ENCODE peak calls at places on chromosomes 7 and 10, in seven cellular contexts. One of them, this sample, is unnamed.

GRCh38 chr10:24350111-24350921 is 141.4 kb downstream of the KIAA1217 start:
- DNase-seq in A549: no peak
- DNase-seq in upper lobe of right lung: no peak
- DNase-seq in GM06990: no peak
- DNase-seq in CD8-positive, alpha-beta T cell: no peak
- DNase-seq in hepatocyte: no peak
- DNase-seq in endothelial cell of umbilical vein: no peak
- DNase-seq in this sample: peak

GRCh38 chr7:80563561-80564327 is 51.9 kb upstream of the GNAT3 start:
- DNase-seq in A549: no peak
- DNase-seq in upper lobe of right lung: no peak
- DNase-seq in GM06990: no peak
- DNase-seq in CD8-positive, alpha-beta T cell: no peak
- DNase-seq in hepatocyte: no peak
- DNase-seq in endothelial cell of umbilical vein: no peak
- DNase-seq in this sample: no peak

GRCh38 chr10:73899401-73899780 is 11.5 kb upstream of the PLAU start:
- DNase-seq in A549: no peak
- DNase-seq in upper lobe of right lung: no peak
- DNase-seq in GM06990: no peak
- DNase-seq in CD8-positive, alpha-beta T cell: no peak
- DNase-seq in hepatocyte: peak
- DNase-seq in endothelial cell of umbilical vein: peak
- DNase-seq in this sample: peak

GRCh38 chr7:135759537-135759936 is 10.9 kb upstream of the FAM180A start:
- DNase-seq in A549: no peak
- DNase-seq in upper lobe of right lung: no peak
- DNase-seq in GM06990: no peak
- DNase-seq in CD8-positive, alpha-beta T cell: no peak
- DNase-seq in hepatocyte: peak
- DNase-seq in endothelial cell of umbilical vein: no peak
- DNase-seq in this sample: no peak

GRCh38 chr7:127578711-127579275 is 6.6 kb downstream of the GCC1 start:
- DNase-seq in A549: no peak
- DNase-seq in upper lobe of right lung: no peak
- DNase-seq in GM06990: no peak
- DNase-seq in CD8-positive, alpha-beta T cell: no peak
- DNase-seq in hepatocyte: no peak
- DNase-seq in endothelial cell of umbilical vein: no peak
- DNase-seq in this sample: no peak

GRCh38 chr10:14953452-14954000 is 370 bp downstream of the DCLRE1C start:
- DNase-seq in A549: peak
- DNase-seq in upper lobe of right lung: no peak
- DNase-seq in GM06990: peak
- DNase-seq in CD8-positive, alpha-beta T cell: peak
- DNase-seq in hepatocyte: peak
- DNase-seq in endothelial cell of umbilical vein: peak
- DNase-seq in this sample: peak

GRCh38 chr10:2610946-2611345 is 456.4 kb upstream of the PFKP start:
- DNase-seq in A549: no peak
- DNase-seq in upper lobe of right lung: no peak
- DNase-seq in GM06990: no peak
- DNase-seq in CD8-positive, alpha-beta T cell: no peak
- DNase-seq in hepatocyte: no peak
- DNase-seq in endothelial cell of umbilical vein: no peak
- DNase-seq in this sample: no peak

GRCh38 chr10:62610649-62611229 is 193.8 kb upstream of the ADO start:
- DNase-seq in A549: peak
- DNase-seq in upper lobe of right lung: peak
- DNase-seq in GM06990: peak
- DNase-seq in CD8-positive, alpha-beta T cell: peak
- DNase-seq in hepatocyte: peak
- DNase-seq in endothelial cell of umbilical vein: peak
- DNase-seq in this sample: no peak

GRCh38 chr7:129468547-129468946 is 33.8 kb upstream of the SMKR1 start:
- DNase-seq in A549: no peak
- DNase-seq in upper lobe of right lung: no peak
- DNase-seq in GM06990: peak
- DNase-seq in CD8-positive, alpha-beta T cell: no peak
- DNase-seq in hepatocyte: no peak
- DNase-seq in endothelial cell of umbilical vein: no peak
- DNase-seq in this sample: no peak

GRCh38 chr7:127751723-127752448 is 99.9 kb downstream of the SND1 start:
- DNase-seq in A549: no peak
- DNase-seq in upper lobe of right lung: no peak
- DNase-seq in GM06990: no peak
- DNase-seq in CD8-positive, alpha-beta T cell: no peak
- DNase-seq in hepatocyte: no peak
- DNase-seq in endothelial cell of umbilical vein: no peak
- DNase-seq in this sample: peak

GRCh38 chr10:72083234-72084093 is 4.9 kb downstream of the SPOCK2 start:
- DNase-seq in A549: no peak
- DNase-seq in upper lobe of right lung: no peak
- DNase-seq in GM06990: no peak
- DNase-seq in CD8-positive, alpha-beta T cell: no peak
- DNase-seq in hepatocyte: no peak
- DNase-seq in endothelial cell of umbilical vein: no peak
- DNase-seq in this sample: no peak

GRCh38 chr10:74418285-74418872 is 267.4 kb downstream of the ADK start:
- DNase-seq in A549: no peak
- DNase-seq in upper lobe of right lung: no peak
- DNase-seq in GM06990: no peak
- DNase-seq in CD8-positive, alpha-beta T cell: no peak
- DNase-seq in hepatocyte: peak
- DNase-seq in endothelial cell of umbilical vein: peak
- DNase-seq in this sample: no peak

GRCh38 chr7:92830047-92830446 is 6.3 kb downstream of the CDK6 start:
- DNase-seq in A549: no peak
- DNase-seq in upper lobe of right lung: no peak
- DNase-seq in GM06990: no peak
- DNase-seq in CD8-positive, alpha-beta T cell: no peak
- DNase-seq in hepatocyte: no peak
- DNase-seq in endothelial cell of umbilical vein: no peak
- DNase-seq in this sample: no peak

GRCh38 chr10:131048595-131048994 is 262.9 kb downstream of the TCERG1L start:
- DNase-seq in A549: no peak
- DNase-seq in upper lobe of right lung: no peak
- DNase-seq in GM06990: no peak
- DNase-seq in CD8-positive, alpha-beta T cell: no peak
- DNase-seq in hepatocyte: no peak
- DNase-seq in endothelial cell of umbilical vein: no peak
- DNase-seq in this sample: no peak

GRCh38 chr10:29392376-29393021 is 103.6 kb downstream of the LYZL1 start:
- DNase-seq in A549: peak
- DNase-seq in upper lobe of right lung: no peak
- DNase-seq in GM06990: no peak
- DNase-seq in CD8-positive, alpha-beta T cell: no peak
- DNase-seq in hepatocyte: peak
- DNase-seq in endothelial cell of umbilical vein: peak
- DNase-seq in this sample: no peak

GRCh38 chr7:116592445-116592844 is 67.6 kb downstream of the CAV1 start:
- DNase-seq in A549: no peak
- DNase-seq in upper lobe of right lung: no peak
- DNase-seq in GM06990: no peak
- DNase-seq in CD8-positive, alpha-beta T cell: no peak
- DNase-seq in hepatocyte: no peak
- DNase-seq in endothelial cell of umbilical vein: peak
- DNase-seq in this sample: no peak
- H3K4me3 ChIP-seq in A549: no peak
- H3K4me3 ChIP-seq in upper lobe of right lung: peak
- H3K4me3 ChIP-seq in GM06990: no peak
- H3K4me3 ChIP-seq in CD8-positive, alpha-beta T cell: no peak
- H3K4me3 ChIP-seq in hepatocyte: no peak
- H3K4me3 ChIP-seq in endothelial cell of umbilical vein: peak
- H3K4me3 ChIP-seq in this sample: no peak

GRCh38 chr10:1227505-1228402 is 171.6 kb downstream of the WDR37 start:
- DNase-seq in A549: no peak
- DNase-seq in upper lobe of right lung: no peak
- DNase-seq in GM06990: no peak
- DNase-seq in CD8-positive, alpha-beta T cell: no peak
- DNase-seq in hepatocyte: no peak
- DNase-seq in endothelial cell of umbilical vein: no peak
- DNase-seq in this sample: no peak
- H3K4me3 ChIP-seq in A549: no peak
- H3K4me3 ChIP-seq in upper lobe of right lung: no peak
- H3K4me3 ChIP-seq in GM06990: no peak
- H3K4me3 ChIP-seq in CD8-positive, alpha-beta T cell: no peak
- H3K4me3 ChIP-seq in hepatocyte: no peak
- H3K4me3 ChIP-seq in endothelial cell of umbilical vein: no peak
- H3K4me3 ChIP-seq in this sample: no peak

DNA sequence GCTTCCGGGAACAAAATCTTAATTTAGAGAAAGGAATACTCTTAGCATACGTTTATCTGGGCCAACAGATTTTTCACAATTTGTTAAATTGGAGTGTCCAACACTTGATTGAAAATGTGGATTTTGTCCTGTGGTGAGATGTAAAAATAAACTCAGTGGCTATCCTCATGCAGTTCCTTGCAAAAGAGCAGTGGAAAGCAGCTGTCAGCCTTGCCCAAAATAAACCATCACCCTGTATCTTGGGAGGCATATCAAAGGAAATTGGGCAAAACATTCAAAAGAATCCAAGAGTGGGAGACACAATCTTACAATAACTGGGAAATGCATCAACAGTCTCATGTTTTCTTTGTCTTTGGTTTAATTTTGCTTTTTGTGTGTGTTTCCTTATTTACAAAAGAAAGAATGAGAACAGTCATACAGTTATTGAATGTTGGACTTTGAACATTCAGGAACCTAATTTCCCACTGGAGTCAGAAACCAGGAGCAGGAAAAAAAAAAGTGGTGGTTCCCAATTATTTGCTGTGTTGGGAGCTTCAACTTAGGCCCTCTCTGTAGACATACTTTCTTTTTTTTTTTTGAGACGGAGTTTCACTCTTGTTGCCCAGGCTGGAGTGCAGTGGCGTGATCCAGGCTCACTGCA is 44.4 kb upstream of the DGKI start:
- DNase-seq in A549: no peak
- DNase-seq in upper lobe of right lung: no peak
- DNase-seq in GM06990: no peak
- DNase-seq in CD8-positive, alpha-beta T cell: no peak
- DNase-seq in hepatocyte: no peak
- DNase-seq in endothelial cell of umbilical vein: no peak
- DNase-seq in this sample: no peak
- H3K4me3 ChIP-seq in A549: no peak
- H3K4me3 ChIP-seq in upper lobe of right lung: no peak
- H3K4me3 ChIP-seq in GM06990: no peak
- H3K4me3 ChIP-seq in CD8-positive, alpha-beta T cell: no peak
- H3K4me3 ChIP-seq in hepatocyte: no peak
- H3K4me3 ChIP-seq in endothelial cell of umbilical vein: no peak
- H3K4me3 ChIP-seq in this sample: no peak

GRCh38 chr7:155380221-155380861 is 77.6 kb upstream of the EN2 start:
- DNase-seq in A549: peak
- DNase-seq in upper lobe of right lung: peak
- DNase-seq in GM06990: no peak
- DNase-seq in CD8-positive, alpha-beta T cell: peak
- DNase-seq in hepatocyte: peak
- DNase-seq in endothelial cell of umbilical vein: peak
- DNase-seq in this sample: peak

GRCh38 chr7:155380986-155381851 is 76.7 kb upstream of the EN2 start:
- DNase-seq in A549: no peak
- DNase-seq in upper lobe of right lung: no peak
- DNase-seq in GM06990: no peak
- DNase-seq in CD8-positive, alpha-beta T cell: no peak
- DNase-seq in hepatocyte: no peak
- DNase-seq in endothelial cell of umbilical vein: no peak
- DNase-seq in this sample: no peak

GRCh38 chr7:155383756-155384491 is 74.0 kb upstream of the EN2 start:
- DNase-seq in A549: no peak
- DNase-seq in upper lobe of right lung: no peak
- DNase-seq in GM06990: no peak
- DNase-seq in CD8-positive, alpha-beta T cell: no peak
- DNase-seq in hepatocyte: no peak
- DNase-seq in endothelial cell of umbilical vein: no peak
- DNase-seq in this sample: no peak

GRCh38 chr7:155382802-155383171 is 75.1 kb upstream of the EN2 start:
- DNase-seq in A549: no peak
- DNase-seq in upper lobe of right lung: no peak
- DNase-seq in GM06990: no peak
- DNase-seq in CD8-positive, alpha-beta T cell: no peak
- DNase-seq in hepatocyte: no peak
- DNase-seq in endothelial cell of umbilical vein: no peak
- DNase-seq in this sample: no peak

GRCh38 chr7:155381852-155382801 is 75.8 kb upstream of the EN2 start:
- DNase-seq in A549: no peak
- DNase-seq in upper lobe of right lung: no peak
- DNase-seq in GM06990: no peak
- DNase-seq in CD8-positive, alpha-beta T cell: no peak
- DNase-seq in hepatocyte: no peak
- DNase-seq in endothelial cell of umbilical vein: no peak
- DNase-seq in this sample: no peak
- H3K4me3 ChIP-seq in A549: no peak
- H3K4me3 ChIP-seq in upper lobe of right lung: peak
- H3K4me3 ChIP-seq in GM06990: no peak
- H3K4me3 ChIP-seq in CD8-positive, alpha-beta T cell: no peak
- H3K4me3 ChIP-seq in hepatocyte: no peak
- H3K4me3 ChIP-seq in endothelial cell of umbilical vein: no peak
- H3K4me3 ChIP-seq in this sample: peak

GRCh38 chr7:39624935-39625694 is 1.7 kb downstream of the RALA start:
- DNase-seq in A549: no peak
- DNase-seq in upper lobe of right lung: no peak
- DNase-seq in GM06990: no peak
- DNase-seq in CD8-positive, alpha-beta T cell: no peak
- DNase-seq in hepatocyte: no peak
- DNase-seq in endothelial cell of umbilical vein: peak
- DNase-seq in this sample: no peak
- H3K4me3 ChIP-seq in A549: peak
- H3K4me3 ChIP-seq in upper lobe of right lung: peak
- H3K4me3 ChIP-seq in GM06990: peak
- H3K4me3 ChIP-seq in CD8-positive, alpha-beta T cell: peak
- H3K4me3 ChIP-seq in hepatocyte: peak
- H3K4me3 ChIP-seq in endothelial cell of umbilical vein: peak
- H3K4me3 ChIP-seq in this sample: peak

DNA sequence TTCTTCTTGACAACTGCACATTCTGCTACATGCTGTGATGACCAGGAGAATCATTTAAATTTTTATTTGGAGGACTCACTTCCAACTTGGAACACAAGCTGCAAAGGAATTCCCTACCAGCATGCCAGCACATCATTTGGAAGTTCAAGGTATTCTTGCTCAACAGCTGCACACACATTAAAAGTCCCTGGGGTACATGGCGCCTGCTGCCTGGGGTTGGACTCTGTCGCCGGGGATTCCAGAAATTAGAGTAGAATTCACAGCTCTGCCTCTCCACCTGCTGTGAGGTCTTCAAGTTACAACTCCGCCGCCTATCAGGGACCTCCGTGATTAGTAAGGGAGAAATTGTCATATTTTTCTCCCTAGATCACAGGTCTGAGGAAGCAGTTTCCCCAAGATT is 1.1 kb downstream of the ZNF32 start:
- DNase-seq in A549: no peak
- DNase-seq in upper lobe of right lung: no peak
- DNase-seq in GM06990: no peak
- DNase-seq in CD8-positive, alpha-beta T cell: no peak
- DNase-seq in hepatocyte: no peak
- DNase-seq in endothelial cell of umbilical vein: no peak
- DNase-seq in this sample: peak
- H3K4me3 ChIP-seq in A549: no peak
- H3K4me3 ChIP-seq in upper lobe of right lung: peak
- H3K4me3 ChIP-seq in GM06990: no peak
- H3K4me3 ChIP-seq in CD8-positive, alpha-beta T cell: peak
- H3K4me3 ChIP-seq in hepatocyte: peak
- H3K4me3 ChIP-seq in endothelial cell of umbilical vein: no peak
- H3K4me3 ChIP-seq in this sample: peak